ENCODE peak calls at places on chromosomes 1 and 21, in seven cellular contexts. L is mesendoderm, F is IMR-90, I is H1, Z is H9, O is mesenchymal stem cell, T is trophoblast cell. G is an unnamed sample.

GRCh38 chr21:29477941-29478340 is 179.2 kb downstream of the BACH1 start:
- DNase-seq in L (no peak), F (peak; percentile 71), I (no peak), Z (no peak), O (peak; percentile 60), T (no peak), G (no peak)

GRCh38 chr1:204341380-204341779 is 18.3 kb downstream of the PLEKHA6 start:
- DNase-seq in L (no peak), F (peak; percentile 90), I (no peak), Z (no peak), O (no peak), T (no peak), G (no peak)

GRCh38 chr21:44956356-44957046 is 16.7 kb downstream of the SLX9 start:
- DNase-seq in L (no peak), F (no peak), I (no peak), Z (no peak), O (no peak), T (no peak), G (no peak)

GRCh38 chr1:161994153-161994814 is 29.4 kb downstream of the OLFML2B start:
- DNase-seq in L (no peak), F (peak; percentile 49), I (no peak), Z (no peak), O (no peak), T (no peak), G (no peak)

GRCh38 chr1:109790735-109791494 is 27.2 kb upstream of the EPS8L3 start:
- DNase-seq in L (peak; percentile 91), F (peak; percentile 41), I (no peak), Z (peak; percentile 74), O (peak; percentile 89), T (peak; percentile 58), G (no peak)

GRCh38 chr1:151539321-151540020 is 638 bp upstream of the TUFT1 start:
- DNase-seq in L (peak; percentile 89), F (peak; percentile 96), I (no peak), Z (peak; percentile 87), O (peak; percentile 87), T (peak; percentile 73), G (no peak)

GRCh38 chr1:150156868-150157603 is 7.3 kb downstream of the PLEKHO1 start:
- DNase-seq in L (no peak), F (peak; percentile 75), I (no peak), Z (no peak), O (peak; percentile 46), T (no peak), G (no peak)

GRCh38 chr1:172325562-172325961 is 94.9 kb upstream of the C1orf105 start:
- DNase-seq in L (no peak), F (peak; percentile 67), I (no peak), Z (no peak), O (peak; percentile 33), T (peak; percentile 82), G (no peak)

GRCh38 chr1:15627343-15627988 is 10.2 kb downstream of the DDI2 start:
- DNase-seq in L (no peak), F (peak; percentile 26), I (no peak), Z (no peak), O (peak; percentile 38), T (no peak), G (no peak)

GRCh38 chr1:173669491-173669941 is at the start of gene ANKRD45:
- DNase-seq in L (peak; percentile 93), F (peak; percentile 4), I (peak; percentile 43), Z (peak; percentile 88), O (peak; percentile 35), T (peak; percentile 36), G (peak; percentile 76)

DNA sequence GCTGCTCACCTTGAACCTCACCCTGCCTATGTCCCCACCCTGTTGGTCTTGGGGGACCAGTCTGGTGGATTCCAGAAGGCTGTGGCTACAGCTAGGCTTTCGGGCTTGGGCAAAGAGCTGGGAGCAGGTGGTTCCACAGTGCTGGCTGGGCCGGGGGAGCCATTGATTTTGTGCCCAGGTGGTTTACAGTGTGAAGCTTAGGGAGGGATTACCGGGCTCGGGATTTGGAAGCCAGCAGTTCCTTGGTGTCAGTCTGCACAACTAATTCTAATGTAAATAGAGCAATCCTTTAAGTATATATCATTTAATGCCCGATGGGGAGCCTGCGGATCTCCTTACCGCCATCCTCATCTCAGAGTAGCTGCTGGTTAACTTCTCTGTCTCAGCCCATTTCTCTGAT is 38.2 kb downstream of the PRDM16 start:
- DNase-seq in L (no peak), F (no peak), I (no peak), Z (no peak), O (no peak), T (no peak), G (no peak)
- H2AK5ac ChIP-seq in L (no peak overlapping the region), F (no peak overlapping the region), I (no peak overlapping the region), Z (no peak overlapping the region), O (no peak overlapping the region), T (no peak overlapping the region), G (peak overlapping the region; percentile 99)

DNA sequence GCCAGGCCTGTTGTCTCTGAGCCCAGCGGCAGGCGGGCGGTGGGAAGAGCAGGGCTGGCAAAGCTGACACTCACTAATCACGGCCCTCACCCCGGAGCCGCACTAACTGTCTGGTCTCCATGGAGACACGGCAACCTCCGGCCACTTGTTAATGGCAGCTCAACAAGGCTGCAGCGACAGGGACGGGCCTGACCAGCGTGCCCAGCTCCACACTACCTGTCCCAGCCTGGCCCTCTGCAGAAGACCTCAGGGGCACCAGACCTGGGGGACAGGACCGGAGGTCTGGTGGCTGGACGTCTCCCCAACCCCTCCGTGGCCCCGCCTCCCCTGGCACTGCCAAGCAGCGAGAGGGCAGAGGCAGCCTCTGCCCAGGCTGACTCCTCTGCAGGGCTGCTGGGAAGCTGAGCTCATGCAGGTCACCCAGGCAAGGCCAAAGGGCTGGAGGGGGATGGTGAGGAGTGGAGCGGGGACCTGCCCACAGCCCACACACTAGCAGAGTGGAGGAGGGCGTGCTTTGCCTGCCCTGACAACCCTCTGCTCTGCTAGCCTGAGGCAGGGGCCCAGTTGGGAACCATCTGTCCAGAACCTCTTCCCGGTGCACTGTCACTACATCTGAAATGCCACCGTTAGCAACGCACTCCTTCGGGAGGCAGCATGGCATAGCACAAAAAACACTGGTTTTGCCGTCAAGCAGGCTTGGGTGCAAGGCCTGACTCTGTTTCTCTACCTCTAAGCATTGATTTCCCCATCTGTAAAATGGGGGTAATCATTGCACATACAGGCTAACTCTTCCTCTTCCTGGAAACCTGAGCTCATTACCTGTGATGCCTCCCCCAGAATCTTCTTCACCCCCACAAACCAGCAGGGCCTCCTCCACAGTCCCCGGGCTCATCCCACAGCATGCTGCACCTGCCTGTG is 29.6 kb upstream of the WASF2 start:
- DNase-seq in L (peak; percentile 69), F (no peak), I (no peak), Z (no peak), O (no peak), T (no peak), G (no peak)
- H3K27ac ChIP-seq in L (no peak overlapping the region), F (no peak overlapping the region), I (no peak overlapping the region), Z (no peak overlapping the region), O (no peak overlapping the region), T (no peak overlapping the region), G (peak overlapping the region; percentile 54)

DNA sequence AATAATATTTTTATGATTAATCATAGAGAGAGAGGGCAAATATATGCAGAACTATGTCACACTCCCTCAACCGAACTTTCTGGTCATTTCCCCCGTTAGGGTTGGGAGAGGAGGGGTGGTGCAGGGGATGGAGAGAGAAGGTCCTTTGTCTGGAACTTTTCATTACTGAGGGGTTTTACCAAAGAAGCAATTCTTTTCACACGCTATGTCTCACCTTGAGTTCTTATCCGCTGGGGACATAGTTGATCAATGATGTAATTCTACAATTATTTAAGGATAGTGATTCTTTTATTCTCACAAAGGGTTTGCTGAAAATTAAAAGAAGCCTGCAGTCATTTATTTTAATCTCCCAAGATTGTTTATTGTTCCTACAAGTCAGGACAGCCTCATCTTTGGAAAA is 98.3 kb upstream of the RUNX1 start:
- DNase-seq in L (peak; percentile 15), F (no peak), I (no peak), Z (no peak), O (no peak), T (no peak), G (no peak)
- H3K4me2 ChIP-seq in L (no peak overlapping the region), F (no peak overlapping the region), I (no peak overlapping the region), Z (no peak overlapping the region), O (no peak overlapping the region), T (no peak overlapping the region), G (no peak overlapping the region)

GRCh38 chr1:205472737-205473565 is 17.1 kb upstream of the BLACAT1 start:
- DNase-seq in L (no peak), F (no peak), I (no peak), Z (no peak), O (no peak), T (no peak), G (no peak)
- H2AK5ac ChIP-seq in L (no peak overlapping the region), F (no peak overlapping the region), I (no peak overlapping the region), Z (no peak overlapping the region), O (no peak overlapping the region), T (no peak overlapping the region), G (peak overlapping the region; percentile 84)

GRCh38 chr1:228405200-228405978 is 1.2 kb downstream of the TRIM11 start:
- DNase-seq in L (peak; percentile 16), F (peak; percentile 20), I (no peak), Z (peak; percentile 28), O (no peak), T (no peak), G (no peak)
- H3K27ac ChIP-seq in L (no peak overlapping the region), F (peak overlapping the region; percentile 86), I (no peak overlapping the region), Z (no peak overlapping the region), O (no peak overlapping the region), T (no peak overlapping the region), G (no peak overlapping the region)

GRCh38 chr21:41878831-41879189 is 334 bp downstream of the PRDM15 start:
- DNase-seq in L (peak; percentile 86), F (peak; percentile 81), I (no peak), Z (peak; percentile 69), O (peak; percentile 85), T (peak; percentile 84), G (peak; percentile 67)
- H3K4me2 ChIP-seq in L (no peak overlapping the region), F (no peak overlapping the region), I (no peak overlapping the region), Z (peak overlapping the region; percentile 90), O (peak overlapping the region; percentile 97), T (peak overlapping the region; percentile 95), G (no peak overlapping the region)

DNA sequence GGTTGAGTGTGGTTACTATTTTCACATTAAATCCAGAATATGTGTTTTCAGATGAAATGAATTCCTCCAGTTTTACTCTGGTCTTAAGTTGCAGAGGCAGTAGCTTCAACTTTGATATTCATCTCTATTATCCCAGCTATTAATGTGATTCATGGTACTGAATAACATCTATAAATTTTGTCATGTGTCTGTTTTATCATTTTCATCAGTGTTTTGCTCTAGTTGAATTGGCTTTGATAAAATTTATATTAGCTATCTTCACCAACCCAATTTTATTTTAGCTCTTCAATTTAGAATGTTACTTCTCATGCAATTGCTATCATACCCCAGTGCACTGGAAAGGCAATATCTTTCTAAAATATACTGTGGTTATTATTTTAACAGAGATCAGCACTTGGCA is 184.2 kb downstream of the NCAM2 start:
- DNase-seq in L (no peak), F (no peak), I (no peak), Z (no peak), O (no peak), T (no peak), G (no peak)
- H2AK5ac ChIP-seq in L (no peak overlapping the region), F (no peak overlapping the region), I (no peak overlapping the region), Z (no peak overlapping the region), O (no peak overlapping the region), T (no peak overlapping the region), G (no peak overlapping the region)

GRCh38 chr21:17461014-17461413 is 51.8 kb upstream of the CXADR start:
- DNase-seq in L (no peak), F (peak; percentile 92), I (no peak), Z (no peak), O (peak; percentile 86), T (no peak), G (no peak)
- H3K27ac ChIP-seq in L (no peak overlapping the region), F (no peak overlapping the region), I (no peak overlapping the region), Z (no peak overlapping the region), O (peak overlapping the region; percentile 4), T (no peak overlapping the region), G (no peak overlapping the region)

GRCh38 chr1:179742717-179743678 is at the start of gene FAM163A:
- DNase-seq in L (peak; percentile 52), F (no peak), I (no peak), Z (peak; percentile 64), O (no peak), T (peak; percentile 27), G (peak; percentile 46)
- H3K4me2 ChIP-seq in L (peak within 1 kb of the TSS; percentile 75), F (peak within 1 kb of the TSS; percentile 9), I (peak within 1 kb of the TSS; percentile 87), Z (peak within 1 kb of the TSS; percentile 77), O (peak within 1 kb of the TSS; percentile 63), T (peak within 1 kb of the TSS; percentile 79), G (peak within 1 kb of the TSS; percentile 95)